ENCODE peak calls at places on chromosomes 11 and 22, in six cellular contexts. T is transverse colon, A is keratinocyte, B is AG10803, G is ascending aorta, V is LNCaP clone FGC. J is an unnamed sample.

GRCh38 chr11:128525411-128526243 is 61.7 kb downstream of the ETS1 start:
- DNase-seq in B (peak), V (no peak), G (no peak), T (no peak), A (no peak), J (peak)

GRCh38 chr11:93846411-93846810 is 4.0 kb downstream of the VSTM5 start:
- DNase-seq in A (no peak), T (no peak), V (no peak), G (no peak), B (peak), J (peak)

GRCh38 chr22:37077802-37078448 is 26.4 kb downstream of the KCTD17 start:
- DNase-seq in G (no peak), A (no peak), V (peak), B (peak), T (peak), J (peak)

GRCh38 chr22:30640839-30641430 is 5.4 kb downstream of the SLC35E4 start:
- DNase-seq in B (no peak), G (no peak), A (no peak), T (no peak), V (no peak), J (no peak)

GRCh38 chr22:45429921-45430775 is 16.7 kb downstream of the RIBC2 start:
- DNase-seq in B (no peak), G (no peak), A (no peak), V (no peak), T (no peak), J (no peak)

GRCh38 chr11:85806016-85806415 is 4.9 kb downstream of the SYTL2 start:
- DNase-seq in A (no peak), T (no peak), G (no peak), B (no peak), V (no peak), J (no peak)

GRCh38 chr22:25419247-25420113 is 145.0 kb upstream of the GRK3 start:
- DNase-seq in V (no peak), A (no peak), T (peak), G (no peak), B (peak), J (no peak)

GRCh38 chr11:96095884-96096301 is 172.0 kb upstream of the MTMR2 start:
- DNase-seq in G (no peak), B (no peak), V (peak), A (no peak), T (peak), J (no peak)

GRCh38 chr22:25623310-25623734 is 58.8 kb downstream of the GRK3 start:
- DNase-seq in G (no peak), B (no peak), A (no peak), T (no peak), V (no peak), J (no peak)

GRCh38 chr11:82892611-82893169 is 7.5 kb downstream of the PRCP start:
- DNase-seq in G (no peak), B (peak), V (no peak), A (no peak), T (no peak), J (no peak)

GRCh38 chr11:19676508-19677379 is 35.9 kb upstream of the NAV2 start:
- DNase-seq in G (no peak), T (no peak), B (no peak), A (no peak), V (no peak), J (peak)

GRCh38 chr11:28144808-28145207 is 36.6 kb downstream of the METTL15 start:
- DNase-seq in T (no peak), A (no peak), V (no peak), G (no peak), B (peak), J (peak)

GRCh38 chr11:124942446-124943202 is 6.8 kb upstream of the HEPACAM start:
- DNase-seq in T (no peak), A (no peak), G (no peak), V (no peak), B (no peak), J (no peak)

GRCh38 chr11:9815486-9816136 is 151.7 kb downstream of the SWAP70 start:
- DNase-seq in A (no peak), T (no peak), V (no peak), G (no peak), B (peak), J (peak)

GRCh38 chr11:72079776-72080325 is 491 bp downstream of the NUMA1 start:
- DNase-seq in G (no peak), T (peak), V (peak), A (no peak), B (no peak), J (no peak)

DNA sequence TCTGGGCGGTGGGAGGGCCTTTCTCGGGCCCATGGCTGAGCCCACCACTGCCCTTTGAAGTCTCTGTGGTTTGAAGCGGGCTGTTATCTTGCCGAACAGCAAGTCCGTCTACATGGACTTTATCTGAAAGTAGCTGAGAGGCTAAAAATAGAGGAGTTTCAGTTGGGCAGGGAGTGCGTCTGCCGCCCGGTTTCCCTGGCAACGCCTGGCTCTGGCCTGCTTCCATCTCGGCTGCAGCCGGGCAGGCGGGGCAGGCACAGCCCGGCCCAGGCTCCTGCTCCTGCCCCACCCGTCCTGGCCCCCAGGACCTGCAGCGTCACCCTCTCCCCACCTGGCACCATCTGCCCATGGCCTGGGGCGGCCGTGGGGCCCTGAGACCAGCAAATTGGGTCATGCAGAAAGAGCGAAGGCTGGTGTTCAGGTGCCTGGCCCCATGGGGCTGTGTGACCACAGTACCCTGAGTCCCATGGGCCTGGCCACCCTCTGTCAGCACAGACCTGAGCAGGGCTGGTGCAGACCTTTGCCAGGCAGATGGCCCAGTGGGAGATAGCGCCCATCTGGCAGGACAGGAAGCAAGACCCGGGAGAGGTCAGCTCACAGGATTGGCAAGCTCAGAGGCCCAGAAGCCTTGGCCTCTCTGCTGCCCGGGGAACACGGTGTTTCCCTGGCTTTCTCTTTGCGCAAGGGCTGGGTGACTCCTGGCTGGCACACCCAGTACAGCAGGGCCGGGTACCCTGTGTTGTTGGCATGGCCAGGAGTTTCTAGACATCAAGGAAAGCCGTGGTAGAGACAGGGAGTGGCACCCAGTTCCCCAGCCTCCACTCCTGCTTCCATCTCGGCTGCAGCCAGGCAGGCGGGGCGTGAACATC is 79.1 kb upstream of the KCNQ1OT1 start:
- DNase-seq in T (peak), B (peak), A (no peak), G (peak), V (peak), J (peak)
- H3K4me3 ChIP-seq in T (no peak), B (no peak), A (no peak), G (peak), V (peak), J (no peak)

DNA sequence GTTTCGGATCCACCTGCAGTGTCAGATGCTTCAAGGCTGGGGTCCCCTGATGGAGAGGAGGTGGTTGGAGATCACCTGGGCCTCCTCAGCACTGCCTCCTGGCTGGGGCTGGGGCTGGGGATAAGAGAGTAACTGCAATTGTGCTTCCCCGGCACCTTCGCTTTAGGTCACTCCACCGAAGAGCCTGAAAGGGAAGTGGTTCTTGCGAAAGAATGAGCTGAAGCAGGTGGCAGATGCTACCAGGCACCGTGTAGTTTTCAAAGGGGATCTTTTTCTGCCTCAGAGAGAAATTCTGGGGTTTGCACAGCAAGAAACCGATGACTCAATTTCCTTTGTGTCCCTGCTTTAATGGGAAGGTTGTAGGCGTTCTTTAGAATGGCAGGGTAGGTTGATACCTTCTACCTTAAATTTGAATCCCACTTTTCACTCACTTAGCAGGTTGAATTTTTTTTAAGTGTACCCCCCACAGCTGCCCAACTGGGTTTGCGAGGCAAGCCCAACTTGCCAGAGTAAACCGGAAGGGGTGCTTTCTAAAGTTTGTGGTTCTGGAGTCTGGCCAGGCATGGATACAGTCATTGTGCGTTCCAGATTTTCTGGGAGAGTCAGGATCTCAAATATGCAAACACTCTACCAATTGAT is 5.3 kb downstream of the CD44 start:
- DNase-seq in A (no peak), T (peak), G (no peak), V (no peak), B (peak), J (peak)
- TF ChIP-seq CTCF in A (peak), T (no peak), G (no peak), V (no peak), B (peak), J (no peak)

DNA sequence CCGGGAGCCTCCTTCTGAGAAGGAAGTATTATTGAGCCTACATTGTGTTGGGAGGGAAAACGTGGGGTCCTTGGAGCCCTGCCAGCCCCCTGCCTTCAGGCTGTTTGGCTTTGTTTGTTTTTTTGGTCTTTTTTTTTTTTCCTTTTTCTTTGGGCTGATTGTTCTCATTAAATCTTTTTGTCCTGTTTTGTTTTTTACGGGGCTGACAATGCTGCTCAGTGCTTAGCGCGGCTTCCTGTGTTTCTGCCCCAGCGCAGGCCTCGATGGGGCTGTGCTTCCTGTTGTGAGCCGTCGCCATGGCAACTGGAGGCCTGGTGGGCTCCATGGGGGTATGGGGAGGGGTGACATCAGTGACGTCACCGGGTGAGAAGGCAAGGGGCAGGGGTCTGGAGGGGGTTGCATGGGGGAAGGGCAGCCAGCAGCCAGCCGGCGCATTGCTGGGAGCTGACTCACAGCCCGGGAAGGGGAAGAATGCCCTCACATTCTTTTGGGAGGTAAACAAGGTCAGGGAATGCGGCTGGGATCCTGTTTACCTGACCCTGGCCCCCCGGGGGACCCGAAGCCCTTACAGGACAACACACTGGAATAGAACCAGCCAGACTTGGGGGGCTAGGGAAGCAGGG is 22.1 kb upstream of the CBX7 start:
- DNase-seq in G (peak), V (no peak), A (peak), B (peak), T (peak), J (peak)
- H3K4me3 ChIP-seq in G (peak), V (no peak), A (peak), B (no peak), T (no peak), J (no peak)

DNA sequence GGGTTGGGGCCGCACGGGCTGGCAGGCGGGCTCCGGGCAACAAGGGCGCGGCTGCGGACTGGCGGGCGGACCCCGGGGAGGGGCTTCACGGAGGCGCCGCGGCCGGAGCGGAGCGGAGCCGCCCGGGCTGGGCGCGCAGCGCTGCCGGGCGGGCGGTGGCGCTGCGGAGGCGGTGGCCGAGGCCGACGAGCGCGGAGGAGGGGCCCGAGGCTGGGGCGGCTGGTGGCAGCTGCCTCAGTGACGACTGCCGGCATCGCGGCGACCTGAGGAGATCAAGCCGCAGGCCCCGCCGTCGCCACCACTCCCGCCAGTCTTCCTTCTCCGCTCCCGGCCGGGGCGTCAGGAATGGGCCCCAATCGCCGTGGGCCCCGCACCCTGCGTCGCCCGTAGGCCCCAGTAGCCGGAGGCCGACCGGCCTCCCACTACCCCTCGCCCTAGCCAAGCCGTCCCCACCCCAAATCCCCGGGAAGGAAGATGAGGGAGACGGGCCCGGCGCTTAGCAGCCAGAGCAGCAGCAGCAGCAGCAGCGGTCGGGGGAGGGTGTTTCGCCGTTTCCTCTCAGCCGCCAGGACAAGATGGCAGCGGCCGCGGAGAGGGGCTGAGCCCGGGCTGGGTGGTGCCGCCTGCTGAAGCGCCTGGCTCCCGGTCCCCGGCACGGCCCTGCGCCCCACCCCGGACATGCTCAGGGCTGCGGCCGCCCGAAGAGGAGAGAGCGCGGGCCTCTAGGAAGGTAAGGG is at the start of gene HIPK3:
- DNase-seq in T (peak), G (peak), V (no peak), B (peak), A (no peak), J (peak)
- TF ChIP-seq CTCF in T (peak), G (no peak), V (peak), B (no peak), A (no peak), J (peak)

GRCh38 chr22:44181033-44181911 is 547 bp downstream of the PARVG start:
- DNase-seq in G (no peak), A (no peak), T (peak), B (no peak), V (no peak), J (no peak)

GRCh38 chr22:44179196-44179988 is 1.3 kb upstream of the PARVG start:
- DNase-seq in A (no peak), V (peak), G (no peak), T (no peak), B (no peak), J (no peak)

GRCh38 chr22:44179989-44180705 is 578 bp upstream of the PARVG start:
- DNase-seq in V (no peak), B (no peak), G (no peak), T (no peak), A (no peak), J (no peak)

GRCh38 chr22:44181912-44182590 is 1.3 kb downstream of the PARVG start:
- DNase-seq in G (no peak), V (no peak), B (no peak), T (no peak), A (no peak), J (no peak)

DNA sequence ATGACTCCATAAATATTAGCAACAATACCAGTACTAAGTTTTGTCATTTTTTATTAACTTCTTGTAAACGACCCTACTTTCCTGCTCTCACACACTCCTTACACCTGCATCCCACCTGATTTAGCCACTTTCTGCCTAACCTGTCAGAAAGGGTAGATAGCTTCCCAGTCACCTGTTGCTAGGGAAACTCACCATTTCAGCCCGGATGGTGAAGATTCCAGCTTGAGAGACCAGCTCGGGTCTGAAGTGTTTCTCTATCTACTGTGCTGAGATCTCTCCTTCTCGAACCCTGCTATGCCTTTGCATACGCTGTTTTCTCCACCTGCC is at the start of gene PARVG:
- DNase-seq in V (peak), T (peak), G (no peak), B (no peak), A (no peak), J (no peak)
- H3K4me3 ChIP-seq in V (no peak), T (peak), G (no peak), B (no peak), A (no peak), J (no peak)

GRCh38 chr11:13965337-13965736 is 2.8 kb downstream of the SPON1 start:
- DNase-seq in G (no peak), T (peak), B (no peak), V (no peak), A (no peak), J (no peak)

GRCh38 chr11:13966486-13966885 is 4.0 kb downstream of the SPON1 start:
- DNase-seq in G (no peak), A (no peak), B (no peak), T (no peak), V (no peak), J (no peak)

GRCh38 chr11:13972033-13972910 is 9.7 kb downstream of the SPON1 start:
- DNase-seq in G (no peak), B (peak), T (no peak), V (no peak), A (no peak), J (peak)

GRCh38 chr11:13972958-13973357 is 10.4 kb downstream of the SPON1 start:
- DNase-seq in A (no peak), T (no peak), G (no peak), V (no peak), B (no peak), J (no peak)

DNA sequence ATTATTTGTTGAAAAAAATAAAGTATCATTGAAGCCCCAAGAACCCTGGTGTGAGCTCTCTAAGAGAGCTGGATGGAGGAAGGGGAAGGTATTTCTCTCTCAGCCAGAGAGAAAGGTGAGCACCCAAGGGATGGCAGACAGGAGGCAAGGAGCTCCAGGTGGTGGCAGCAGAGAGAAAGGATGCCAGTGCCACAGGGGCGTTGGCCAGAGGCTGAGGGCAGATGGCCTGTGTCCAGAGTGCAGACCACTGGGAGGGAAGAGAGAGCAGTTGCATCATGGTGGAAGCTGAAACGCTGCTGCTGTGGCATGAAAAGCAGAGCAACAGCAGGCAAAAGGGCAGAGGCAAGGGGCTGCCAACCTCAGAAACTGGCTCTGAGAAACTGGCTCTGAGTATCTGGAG is 8.5 kb downstream of the SPON1 start:
- DNase-seq in A (no peak), V (no peak), G (no peak), T (peak), B (no peak), J (no peak)
- TF ChIP-seq CTCF in A (peak), V (peak), G (peak), T (peak), B (peak), J (peak)

GRCh38 chr11:35131094-35131493 is 7.9 kb upstream of the CD44 start:
- DNase-seq in G (no peak), T (no peak), A (no peak), B (no peak), V (no peak), J (no peak)

GRCh38 chr11:35122308-35122707 is 16.7 kb upstream of the CD44 start:
- DNase-seq in T (no peak), V (no peak), G (no peak), B (no peak), A (no peak), J (no peak)

GRCh38 chr11:35127619-35128018 is 11.4 kb upstream of the CD44 start:
- DNase-seq in G (no peak), T (no peak), V (no peak), B (no peak), A (no peak), J (no peak)

GRCh38 chr11:35126000-35126878 is 12.7 kb upstream of the CD44 start:
- DNase-seq in A (no peak), B (no peak), V (no peak), T (no peak), G (no peak), J (no peak)

DNA sequence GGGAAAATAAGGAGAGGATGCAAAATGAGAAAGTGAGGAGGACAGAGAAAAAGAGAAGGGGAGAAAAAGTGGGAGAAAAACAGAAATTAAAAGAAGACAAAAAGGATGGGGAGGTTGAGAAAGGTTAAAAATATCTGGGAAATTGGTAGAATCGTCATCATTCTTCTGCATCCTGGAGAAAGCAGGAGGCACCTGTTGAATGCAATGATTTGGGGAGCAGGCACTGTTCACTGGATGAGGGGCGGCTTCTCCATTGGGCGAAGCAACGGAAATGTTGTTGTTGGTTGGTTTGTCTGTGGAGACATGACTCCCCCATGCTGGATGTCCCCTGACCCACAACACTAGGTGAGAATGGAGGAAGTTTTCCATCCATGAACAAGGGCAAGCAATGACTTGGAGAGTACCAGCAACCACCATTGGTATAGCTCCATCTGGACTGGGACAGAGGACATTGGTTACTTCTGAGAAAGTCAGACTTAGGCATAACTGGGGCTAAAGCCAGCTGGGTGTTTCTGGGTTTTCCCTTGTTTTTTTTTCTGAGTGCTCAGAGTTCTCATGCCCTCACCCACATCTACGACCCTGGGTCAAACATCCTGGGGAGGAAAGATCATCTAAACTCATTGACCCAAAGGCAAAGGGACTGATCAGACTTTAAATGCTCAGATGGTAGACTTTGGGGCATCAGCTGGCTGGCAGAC is 11.9 kb upstream of the CD44 start:
- DNase-seq in G (no peak), V (no peak), T (no peak), A (no peak), B (no peak), J (no peak)
- H3K4me3 ChIP-seq in G (no peak), V (no peak), T (no peak), A (no peak), B (no peak), J (no peak)

J was measured in astrocyte of the spinal cord.